ENCODE peak calls at places on chromosomes 6 and 20, in six cellular contexts. One of them, this sample, is unnamed.

GRCh38 chr6:119627908-119628669 is 278.5 kb upstream of the MAN1A1 start:
- DNase-seq in K562: peak; percentile 60
- DNase-seq in A549: no peak
- DNase-seq in IMR-90: peak; percentile 49
- DNase-seq in HepG2: no peak
- DNase-seq in GM12878: no peak
- DNase-seq in this sample: no peak

GRCh38 chr20:373171-373890 is 7.2 kb upstream of the TRIB3 start:
- DNase-seq in K562: peak; percentile 72
- DNase-seq in A549: peak; percentile 90
- DNase-seq in IMR-90: peak; percentile 92
- DNase-seq in HepG2: peak; percentile 87
- DNase-seq in GM12878: no peak
- DNase-seq in this sample: peak; percentile 33

GRCh38 chr20:19291818-19292132 is 79.3 kb downstream of the SLC24A3 start:
- DNase-seq in K562: no peak
- DNase-seq in A549: no peak
- DNase-seq in IMR-90: no peak
- DNase-seq in HepG2: no peak
- DNase-seq in GM12878: no peak
- DNase-seq in this sample: no peak

GRCh38 chr6:85677243-85677956 is 34.7 kb upstream of the SYNCRIP start:
- DNase-seq in K562: no peak
- DNase-seq in A549: no peak
- DNase-seq in IMR-90: no peak
- DNase-seq in HepG2: no peak
- DNase-seq in GM12878: no peak
- DNase-seq in this sample: no peak

GRCh38 chr20:42734660-42735368 is 454.9 kb downstream of the PTPRT start:
- DNase-seq in K562: no peak
- DNase-seq in A549: no peak
- DNase-seq in IMR-90: no peak
- DNase-seq in HepG2: no peak
- DNase-seq in GM12878: no peak
- DNase-seq in this sample: no peak

GRCh38 chr6:22468566-22468965 is 100.8 kb upstream of the HDGFL1 start:
- DNase-seq in K562: no peak
- DNase-seq in A549: no peak
- DNase-seq in IMR-90: peak; percentile 58
- DNase-seq in HepG2: no peak
- DNase-seq in GM12878: no peak
- DNase-seq in this sample: no peak

GRCh38 chr6:138662474-138662873 is 111.1 kb upstream of the CCDC28A start:
- DNase-seq in K562: no peak
- DNase-seq in A549: peak; percentile 43
- DNase-seq in IMR-90: peak; percentile 73
- DNase-seq in HepG2: peak; percentile 53
- DNase-seq in GM12878: no peak
- DNase-seq in this sample: no peak

GRCh38 chr6:13528232-13528631 is 40.8 kb upstream of the GFOD1 start:
- DNase-seq in K562: no peak
- DNase-seq in A549: no peak
- DNase-seq in IMR-90: no peak
- DNase-seq in HepG2: no peak
- DNase-seq in GM12878: no peak
- DNase-seq in this sample: no peak

GRCh38 chr20:3340443-3340842 is 67.0 kb downstream of the DNAAF9 start:
- DNase-seq in K562: no peak
- DNase-seq in A549: no peak
- DNase-seq in IMR-90: no peak
- DNase-seq in HepG2: no peak
- DNase-seq in GM12878: no peak
- DNase-seq in this sample: no peak

GRCh38 chr6:111888928-111889696 is 15.9 kb upstream of the FYN start:
- DNase-seq in K562: no peak
- DNase-seq in A549: no peak
- DNase-seq in IMR-90: peak; percentile 30
- DNase-seq in HepG2: no peak
- DNase-seq in GM12878: no peak
- DNase-seq in this sample: peak; percentile 59

GRCh38 chr6:104126621-104127020 is 733.1 kb downstream of the HACE1 start:
- DNase-seq in K562: no peak
- DNase-seq in A549: no peak
- DNase-seq in IMR-90: no peak
- DNase-seq in HepG2: no peak
- DNase-seq in GM12878: no peak
- DNase-seq in this sample: no peak

GRCh38 chr6:28589234-28589951 is 63.7 kb downstream of the GPX5 start:
- DNase-seq in K562: no peak
- DNase-seq in A549: peak; percentile 47
- DNase-seq in IMR-90: peak; percentile 95
- DNase-seq in HepG2: peak; percentile 95
- DNase-seq in GM12878: peak; percentile 70
- DNase-seq in this sample: peak; percentile 60

GRCh38 chr6:53424300-53424699 is 75.5 kb upstream of the ELOVL5 start:
- DNase-seq in K562: no peak
- DNase-seq in A549: no peak
- DNase-seq in IMR-90: no peak
- DNase-seq in HepG2: no peak
- DNase-seq in GM12878: no peak
- DNase-seq in this sample: no peak

GRCh38 chr20:48776306-48776705 is 51.5 kb downstream of the PREX1 start:
- DNase-seq in K562: no peak
- DNase-seq in A549: no peak
- DNase-seq in IMR-90: peak; percentile 43
- DNase-seq in HepG2: no peak
- DNase-seq in GM12878: no peak
- DNase-seq in this sample: no peak

GRCh38 chr6:152257581-152257980 is 379.6 kb downstream of the SYNE1 start:
- DNase-seq in K562: no peak
- DNase-seq in A549: no peak
- DNase-seq in IMR-90: no peak
- DNase-seq in HepG2: no peak
- DNase-seq in GM12878: no peak
- DNase-seq in this sample: no peak

GRCh38 chr6:152263582-152263981 is 373.6 kb downstream of the SYNE1 start:
- DNase-seq in K562: no peak
- DNase-seq in A549: no peak
- DNase-seq in IMR-90: no peak
- DNase-seq in HepG2: no peak
- DNase-seq in GM12878: no peak
- DNase-seq in this sample: no peak

GRCh38 chr6:152259234-152259633 is 377.9 kb downstream of the SYNE1 start:
- DNase-seq in K562: no peak
- DNase-seq in A549: no peak
- DNase-seq in IMR-90: no peak
- DNase-seq in HepG2: no peak
- DNase-seq in GM12878: no peak
- DNase-seq in this sample: no peak

GRCh38 chr6:152265651-152266050 is 371.5 kb downstream of the SYNE1 start:
- DNase-seq in K562: no peak
- DNase-seq in A549: no peak
- DNase-seq in IMR-90: no peak
- DNase-seq in HepG2: no peak
- DNase-seq in GM12878: no peak
- DNase-seq in this sample: no peak

DNA sequence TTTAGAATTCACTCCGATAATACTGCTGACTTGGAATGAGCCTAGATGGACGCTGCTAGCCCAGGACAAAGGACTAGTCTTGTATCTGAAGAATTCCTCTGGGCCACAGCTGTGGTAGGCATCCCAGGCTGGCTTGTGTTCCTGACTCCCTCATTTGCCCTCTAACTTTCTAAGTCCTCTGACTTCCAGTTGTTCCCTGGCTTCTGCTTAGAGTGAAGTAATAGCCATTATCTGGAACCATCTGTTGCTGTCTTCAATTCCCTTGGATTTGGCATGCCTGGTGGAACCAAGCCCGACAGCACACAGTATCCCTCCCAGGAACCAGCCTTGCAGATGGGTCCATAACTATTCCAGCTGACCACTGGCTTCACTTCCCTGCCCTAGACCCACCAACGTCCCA is 376.0 kb downstream of the SYNE1 start:
- DNase-seq in K562: no peak
- DNase-seq in A549: no peak
- DNase-seq in IMR-90: no peak
- DNase-seq in HepG2: no peak
- DNase-seq in GM12878: no peak
- DNase-seq in this sample: no peak
- TF ChIP-seq BHLHE40 in K562: no peak
- TF ChIP-seq BHLHE40 in A549: no peak
- TF ChIP-seq BHLHE40 in IMR-90: no peak
- TF ChIP-seq BHLHE40 in HepG2: no peak
- TF ChIP-seq BHLHE40 in GM12878: no peak
- TF ChIP-seq BHLHE40 in this sample: no peak

DNA sequence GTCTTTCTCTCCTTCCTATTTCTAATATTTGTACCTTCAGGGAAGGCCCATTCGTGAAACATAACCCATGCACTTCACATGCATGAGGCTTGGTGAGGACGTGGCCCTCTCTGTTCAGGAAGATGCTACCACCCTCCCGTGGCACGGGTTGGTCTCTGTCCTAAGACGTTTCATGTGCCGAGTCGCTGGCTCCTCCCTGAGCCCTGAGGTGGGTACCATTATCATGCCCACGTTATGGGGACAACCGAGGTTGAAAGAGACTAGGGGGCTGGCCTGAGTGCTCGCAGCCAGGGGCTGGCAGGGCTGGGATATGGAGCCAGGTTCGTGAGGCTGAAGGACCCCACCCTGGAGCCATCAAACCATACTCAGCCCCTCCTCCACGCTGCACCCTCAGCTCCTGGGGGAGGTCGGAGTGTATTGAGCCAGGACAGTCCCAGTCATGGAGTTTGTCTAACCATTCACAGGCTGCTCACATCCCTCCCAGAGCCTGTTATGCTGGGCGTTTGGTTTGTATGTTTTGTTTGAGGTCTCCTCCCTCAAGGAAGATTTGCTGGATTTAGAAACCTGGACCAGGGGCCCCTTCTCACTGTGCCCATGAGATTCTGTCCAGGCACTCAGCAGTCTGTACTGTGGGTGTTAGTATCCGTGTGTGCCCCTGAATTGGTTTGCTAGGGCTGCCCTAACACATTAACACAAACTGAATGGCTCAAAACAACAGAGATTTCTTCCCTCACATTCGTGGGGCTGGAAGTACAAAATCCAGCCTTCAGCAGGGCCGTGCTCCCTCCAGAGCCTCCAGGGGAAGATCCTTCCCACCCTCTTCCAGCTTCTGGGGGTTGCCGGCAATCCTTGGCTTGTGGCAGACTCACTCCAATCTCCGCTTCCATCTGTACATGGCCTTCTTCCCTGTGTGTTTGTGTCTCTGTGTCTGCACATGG is 88.3 kb downstream of the ANKRD60 start:
- DNase-seq in K562: no peak
- DNase-seq in A549: no peak
- DNase-seq in IMR-90: no peak
- DNase-seq in HepG2: no peak
- DNase-seq in GM12878: no peak
- DNase-seq in this sample: no peak
- TF ChIP-seq BHLHE40 in K562: no peak
- TF ChIP-seq BHLHE40 in A549: no peak
- TF ChIP-seq BHLHE40 in IMR-90: no peak
- TF ChIP-seq BHLHE40 in HepG2: no peak
- TF ChIP-seq BHLHE40 in GM12878: no peak
- TF ChIP-seq BHLHE40 in this sample: no peak

GRCh38 chr20:23668477-23668951 is 20.3 kb downstream of the CST4 start:
- DNase-seq in K562: peak; percentile 57
- DNase-seq in A549: peak; percentile 84
- DNase-seq in IMR-90: peak; percentile 50
- DNase-seq in HepG2: peak; percentile 84
- DNase-seq in GM12878: no peak
- DNase-seq in this sample: peak; percentile 73
- TF ChIP-seq BHLHE40 in K562: no peak
- TF ChIP-seq BHLHE40 in A549: no peak
- TF ChIP-seq BHLHE40 in IMR-90: no peak
- TF ChIP-seq BHLHE40 in HepG2: peak; percentile 27
- TF ChIP-seq BHLHE40 in GM12878: no peak
- TF ChIP-seq BHLHE40 in this sample: no peak

DNA sequence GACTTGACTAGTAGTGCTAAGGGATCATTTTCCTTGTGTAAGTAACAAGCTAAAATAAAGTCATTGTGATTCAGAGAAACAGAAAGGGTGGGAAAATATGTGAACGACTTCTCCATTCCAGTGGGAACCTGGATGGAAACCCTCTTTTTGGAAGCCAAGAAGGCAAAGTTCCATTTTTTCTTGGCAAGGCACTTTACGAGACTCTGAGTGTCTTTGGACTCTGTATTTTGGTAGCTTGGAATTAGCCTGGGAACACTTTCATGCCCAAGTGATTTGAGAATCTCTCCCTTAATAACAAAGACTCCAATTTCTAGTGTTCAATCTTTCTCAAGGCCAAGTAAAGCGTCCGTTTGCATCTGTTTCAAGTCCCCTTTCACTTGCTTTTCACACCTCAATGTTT is 100.5 kb upstream of the SASH1 start:
- DNase-seq in K562: no peak
- DNase-seq in A549: no peak
- DNase-seq in IMR-90: no peak
- DNase-seq in HepG2: no peak
- DNase-seq in GM12878: no peak
- DNase-seq in this sample: no peak
- TF ChIP-seq BHLHE40 in K562: no peak
- TF ChIP-seq BHLHE40 in A549: no peak
- TF ChIP-seq BHLHE40 in IMR-90: no peak
- TF ChIP-seq BHLHE40 in HepG2: no peak
- TF ChIP-seq BHLHE40 in GM12878: no peak
- TF ChIP-seq BHLHE40 in this sample: no peak

GRCh38 chr6:150006961-150007464 is 18.3 kb downstream of the RAET1L start:
- DNase-seq in K562: peak; percentile 50
- DNase-seq in A549: no peak
- DNase-seq in IMR-90: peak; percentile 13
- DNase-seq in HepG2: no peak
- DNase-seq in GM12878: no peak
- DNase-seq in this sample: peak; percentile 59
- TF ChIP-seq BHLHE40 in K562: no peak
- TF ChIP-seq BHLHE40 in A549: no peak
- TF ChIP-seq BHLHE40 in IMR-90: no peak
- TF ChIP-seq BHLHE40 in HepG2: no peak
- TF ChIP-seq BHLHE40 in GM12878: peak; percentile 39
- TF ChIP-seq BHLHE40 in this sample: no peak

GRCh38 chr6:109379706-109380105 is 2.6 kb downstream of the CD164 start:
- DNase-seq in K562: no peak
- DNase-seq in A549: no peak
- DNase-seq in IMR-90: peak; percentile 59
- DNase-seq in HepG2: no peak
- DNase-seq in GM12878: no peak
- DNase-seq in this sample: no peak
- TF ChIP-seq BHLHE40 in K562: no peak
- TF ChIP-seq BHLHE40 in A549: no peak
- TF ChIP-seq BHLHE40 in IMR-90: no peak
- TF ChIP-seq BHLHE40 in HepG2: no peak
- TF ChIP-seq BHLHE40 in GM12878: no peak
- TF ChIP-seq BHLHE40 in this sample: no peak

DNA sequence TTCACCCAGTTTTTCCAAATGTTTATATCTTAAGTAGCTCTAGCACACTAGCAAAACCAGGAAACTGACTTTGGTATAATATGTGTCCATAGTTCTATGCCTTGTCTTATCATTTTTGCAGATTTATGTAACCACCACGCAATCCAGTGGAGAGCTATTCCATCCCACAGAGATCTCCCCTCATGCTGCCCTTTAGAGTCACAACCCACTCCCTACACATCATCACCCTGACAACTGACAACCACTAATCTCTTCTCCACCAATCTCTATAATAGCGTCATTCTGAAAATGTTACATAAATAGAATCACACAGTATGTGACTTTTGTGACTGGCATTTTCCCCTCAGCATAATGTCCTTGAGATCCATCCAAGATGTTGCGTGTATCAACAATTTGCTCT is 29.1 kb downstream of the HLA-DRB5 start:
- DNase-seq in K562: no peak
- DNase-seq in A549: no peak
- DNase-seq in IMR-90: no peak
- DNase-seq in HepG2: no peak
- DNase-seq in GM12878: no peak
- DNase-seq in this sample: no peak
- TF ChIP-seq BHLHE40 in K562: no peak
- TF ChIP-seq BHLHE40 in A549: no peak
- TF ChIP-seq BHLHE40 in IMR-90: no peak
- TF ChIP-seq BHLHE40 in HepG2: no peak
- TF ChIP-seq BHLHE40 in GM12878: no peak
- TF ChIP-seq BHLHE40 in this sample: no peak